ENCODE peak calls at places on chromosomes 6 and 20, in ten cellular contexts. S is B cell, J is heart right ventricle, E is nephron progenitor cell, U is HepG2, F is GM20000, C is fibroblast of the aortic adventitia, W is Calu3, G is AG10803, X is GM10248. L is an unnamed sample.

GRCh38 chr6:110331816-110332215 is 26.3 kb downstream of the METTL24 start:
- DNase-seq in W (no peak), X (no peak), E (peak; percentile 30), C (no peak), G (no peak), F (no peak), J (peak; percentile 30), U (no peak), S (no peak), L (peak; percentile 78)

GRCh38 chr6:108408453-108408852 is 113.6 kb downstream of the AFG1L start:
- DNase-seq in G (peak; percentile 60), F (no peak), E (no peak), U (peak; percentile 20), S (no peak), C (peak; percentile 92), W (no peak), X (no peak), J (no peak), L (no peak)

GRCh38 chr20:49712918-49713778 is 530 bp downstream of the B4GALT5 start:
- DNase-seq in U (no peak), S (peak; percentile 46), X (peak; percentile 48), E (no peak), W (peak; percentile 56), J (peak; percentile 44), F (no peak), G (no peak), C (no peak), L (peak; percentile 54)

GRCh38 chr6:72446427-72446826 is 175.4 kb upstream of the KCNQ5 start:
- DNase-seq in U (no peak), W (no peak), X (no peak), G (no peak), C (no peak), F (no peak), J (no peak), E (no peak), S (no peak), L (no peak)

GRCh38 chr20:6673071-6673470 is 94.4 kb upstream of the BMP2 start:
- DNase-seq in X (no peak), F (no peak), E (no peak), W (no peak), G (no peak), J (no peak), S (no peak), U (no peak), C (no peak), L (no peak)

GRCh38 chr20:60516442-60516841 is 558.2 kb downstream of the CDH26 start:
- DNase-seq in J (no peak), W (no peak), X (no peak), S (no peak), G (no peak), U (no peak), F (no peak), C (no peak), E (no peak), L (no peak)

GRCh38 chr6:106692112-106692822 is 62.9 kb downstream of the QRSL1 start:
- DNase-seq in C (peak; percentile 71), S (no peak), W (peak; percentile 69), G (peak; percentile 52), F (no peak), E (no peak), X (no peak), J (no peak), U (no peak), L (no peak)

GRCh38 chr6:75272145-75272840 is 12.3 kb downstream of the TMEM30A start:
- DNase-seq in C (peak; percentile 51), U (no peak), F (no peak), W (no peak), G (peak; percentile 78), X (no peak), S (no peak), E (no peak), J (no peak), L (no peak)

GRCh38 chr20:58839474-58839874 is 11.2 kb downstream of the GNAS-AS1 start:
- DNase-seq in J (peak; percentile 34), W (peak; percentile 44), X (no peak), C (peak; percentile 23), U (peak; percentile 34), F (peak; percentile 64), G (no peak), E (peak; percentile 72), S (no peak), L (peak; percentile 65)
- TF ChIP-seq CTCF in J (peak; percentile 43), W (peak; percentile 24), X (peak; percentile 28), C (peak; percentile 52), U (peak; percentile 86), F (peak; percentile 30), G (peak; percentile 23), E (peak; percentile 55), S (peak; percentile 26), L (peak; percentile 52)

DNA sequence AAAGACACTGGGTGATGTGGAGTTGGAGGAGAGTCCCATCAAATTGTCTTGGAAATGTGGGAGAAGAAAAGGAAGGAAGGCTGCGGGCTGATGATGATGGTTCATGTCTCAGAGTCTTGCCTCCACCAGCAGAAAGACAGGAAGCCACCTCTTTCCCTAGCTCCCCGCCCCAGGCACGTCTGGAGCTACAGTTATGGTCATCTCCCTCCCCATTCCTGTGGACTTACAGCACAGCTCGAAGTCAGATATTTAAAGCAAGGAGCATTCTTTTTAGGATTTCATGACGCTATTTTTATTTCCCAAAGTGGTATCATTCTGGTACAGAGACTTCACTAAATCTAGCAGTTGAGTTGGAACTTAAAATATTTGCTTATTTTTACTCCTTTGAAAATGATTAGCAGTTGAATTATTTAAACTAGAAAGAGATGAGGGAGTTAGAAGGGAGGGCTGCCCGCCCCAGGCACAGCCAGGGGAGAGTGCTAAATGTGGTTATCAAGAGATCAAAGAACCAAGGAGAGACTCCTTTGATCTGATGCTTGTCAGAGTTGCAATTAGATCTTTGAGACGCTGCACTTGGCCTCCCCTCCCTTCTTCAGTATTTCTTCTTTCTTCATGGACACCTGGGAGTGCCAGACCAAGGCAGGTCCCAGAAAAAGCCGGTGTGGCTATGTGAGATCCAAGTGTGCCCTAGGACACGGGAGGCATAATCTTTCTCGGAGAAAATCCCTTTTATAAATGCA is 200.0 kb upstream of the SOX4 start:
- DNase-seq in U (no peak), W (no peak), C (no peak), X (no peak), S (no peak), E (no peak), F (no peak), J (no peak), G (no peak), L (no peak)
- TF ChIP-seq CTCF in U (no peak), W (no peak), C (no peak), X (no peak), S (no peak), E (no peak), F (no peak), J (no peak), G (no peak), L (no peak)

GRCh38 chr6:90295854-90296345 is 743 bp downstream of the BACH2 start:
- DNase-seq in S (peak; percentile 79), U (no peak), J (peak; percentile 76), F (peak; percentile 63), W (peak; percentile 58), X (peak; percentile 43), E (peak; percentile 71), C (peak; percentile 56), G (peak; percentile 35), L (peak; percentile 68)
- TF ChIP-seq CTCF in S (peak; percentile 16), U (no peak), J (peak; percentile 14), F (no peak), W (no peak), X (no peak), E (no peak), C (peak; percentile 21), G (no peak), L (peak; percentile 5)

DNA sequence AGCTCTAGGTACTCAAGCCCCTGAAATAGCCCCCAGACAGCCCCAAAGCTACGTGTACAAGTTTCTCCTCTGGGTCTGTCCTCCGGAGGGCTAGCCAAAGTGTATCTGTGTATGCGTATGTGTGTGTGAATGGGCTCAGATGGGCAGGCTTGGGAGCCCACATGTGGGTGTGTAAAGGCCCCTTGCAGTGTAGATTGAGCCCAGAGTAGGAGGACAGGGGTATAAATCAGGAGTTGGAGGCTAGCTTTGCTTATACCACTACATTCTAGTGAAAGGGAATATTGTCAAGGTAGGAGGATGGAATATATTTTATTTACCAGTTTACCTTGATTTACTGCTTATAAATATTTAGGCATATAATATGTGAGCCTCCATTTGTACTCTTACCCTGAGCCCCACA is 9.0 kb upstream of the MAP3K7 start:
- DNase-seq in F (no peak), C (no peak), E (no peak), G (no peak), U (no peak), J (no peak), S (no peak), X (no peak), W (no peak), L (no peak)
- TF ChIP-seq CTCF in F (no peak), C (no peak), E (no peak), G (no peak), U (no peak), J (no peak), S (no peak), X (no peak), W (no peak), L (no peak)

GRCh38 chr20:45775411-45775810 is 16.3 kb downstream of the WFDC3 start:
- DNase-seq in F (no peak), C (no peak), S (no peak), G (no peak), U (no peak), J (no peak), X (no peak), W (no peak), E (no peak), L (no peak)
- TF ChIP-seq CTCF in F (no peak), C (no peak), S (no peak), G (no peak), U (no peak), J (no peak), X (no peak), W (no peak), E (no peak), L (no peak)

GRCh38 chr6:111540971-111541719 is 58.1 kb upstream of the REV3L start:
- DNase-seq in G (no peak), E (no peak), U (no peak), X (no peak), F (no peak), S (no peak), J (no peak), C (no peak), W (no peak), L (no peak)
- TF ChIP-seq CTCF in G (no peak), E (no peak), U (no peak), X (no peak), F (no peak), S (no peak), J (no peak), C (no peak), W (no peak), L (no peak)